ENCODE peak calls at places on chromosomes 6 and 20, in five cellular contexts. R is fibroblast of lung; B is GDM1; V is cerebellum; X is activated CD4-positive, alpha-beta T cell treated with anti-CD3 and anti-CD28 coated beads, Interleukin-2, amount 10 ng/mL, durations not matched to agents 7 days and 5 days. E is an unnamed sample.

GRCh38 chr20:51118985-51119527 is 96.1 kb upstream of the KCNG1 start:
- DNase-seq in R (no peak), B (no peak), V (no peak), X (no peak), E (no peak)

GRCh38 chr20:34232494-34233087 is 8.6 kb upstream of the ASIP start:
- DNase-seq in V (no peak), R (no peak), X (no peak), B (no peak), E (no peak)

GRCh38 chr6:134047673-134048072 is 4.8 kb downstream of the SLC2A12 start:
- DNase-seq in B (no peak), V (peak), R (no peak), X (no peak), E (no peak)

GRCh38 chr6:111724505-111724904 is 118.8 kb upstream of the TRAF3IP2 start:
- DNase-seq in X (peak), B (no peak), R (no peak), V (no peak), E (no peak)

GRCh38 chr6:45584127-45584526 is 206.4 kb upstream of the SUPT3H start:
- DNase-seq in R (no peak), B (no peak), V (no peak), X (no peak), E (no peak)

GRCh38 chr6:135183532-135184440 is 2.7 kb downstream of the MYB start:
- DNase-seq in V (no peak), X (peak), B (peak), R (peak), E (peak)

GRCh38 chr6:14883921-14884320 is 361.9 kb upstream of the JARID2 start:
- DNase-seq in V (no peak), R (peak), B (peak), X (no peak), E (no peak)

GRCh38 chr6:168277274-168277669 is 42.3 kb downstream of the DACT2 start:
- DNase-seq in R (no peak), X (no peak), V (no peak), B (no peak), E (no peak)

GRCh38 chr6:16126056-16126455 is 2.8 kb upstream of the MYLIP start:
- DNase-seq in V (no peak), X (no peak), R (no peak), B (no peak), E (no peak)

GRCh38 chr6:15879372-15880261 is 216.8 kb upstream of the DTNBP1 start:
- DNase-seq in X (peak), R (peak), V (no peak), B (no peak), E (peak)

GRCh38 chr20:18588554-18589043 is 745 bp downstream of the DTD1 start:
- DNase-seq in V (peak), B (no peak), R (no peak), X (no peak), E (peak)

GRCh38 chr6:66949191-66949661 is 1242.2 kb upstream of the EYS start:
- DNase-seq in X (no peak), V (no peak), B (no peak), R (no peak), E (no peak)

GRCh38 chr6:135331002-135331401 is 149.9 kb downstream of the MYB start:
- DNase-seq in R (no peak), X (no peak), V (no peak), B (no peak), E (no peak)

GRCh38 chr6:7256785-7257184 is 56.2 kb downstream of the SSR1 start:
- DNase-seq in R (no peak), V (no peak), B (no peak), X (no peak), E (no peak)

GRCh38 chr20:52191132-52191435 is 495 bp downstream of the ZFP64 start:
- DNase-seq in R (peak), X (no peak), B (no peak), V (no peak), E (no peak)

GRCh38 chr6:157800420-157801237 is 22.4 kb upstream of the SNX9 start:
- DNase-seq in X (peak), V (no peak), B (no peak), R (peak), E (no peak)

GRCh38 chr6:122620902-122621301 is 10.7 kb downstream of the PKIB start:
- DNase-seq in R (peak), B (no peak), X (no peak), V (peak), E (no peak)

GRCh38 chr6:126661646-126662045 is 321.7 kb downstream of the CENPW start:
- DNase-seq in V (no peak), R (peak), X (no peak), B (no peak), E (no peak)

GRCh38 chr6:64170326-64170725 is 534.7 kb downstream of the PHF3 start:
- DNase-seq in R (no peak), X (no peak), V (no peak), B (no peak), E (no peak)

GRCh38 chr20:20665200-20665599 is 47.2 kb downstream of the RALGAPA2 start:
- DNase-seq in R (no peak), X (no peak), B (peak), V (no peak), E (no peak)

GRCh38 chr6:157032923-157033322 is 255.7 kb downstream of the ARID1B start:
- DNase-seq in X (no peak), V (no peak), R (no peak), B (no peak), E (no peak)

GRCh38 chr20:50467618-50468373 is 42.4 kb upstream of the PTPN1 start:
- DNase-seq in B (peak), R (peak), X (peak), V (no peak), E (peak)

GRCh38 chr20:44180814-44181213 is 6.2 kb downstream of the JPH2 start:
- DNase-seq in V (no peak), B (no peak), R (peak), X (no peak), E (no peak)

GRCh38 chr6:130027948-130028347 is 9.6 kb downstream of the L3MBTL3 start:
- DNase-seq in B (peak), X (peak), R (no peak), V (no peak), E (peak)

GRCh38 chr6:52516269-52516668 is 60.6 kb downstream of the TRAM2 start:
- DNase-seq in V (no peak), B (no peak), R (no peak), X (no peak), E (no peak)

GRCh38 chr6:2448826-2449571 is 203.6 kb upstream of the GMDS start:
- DNase-seq in V (peak), B (peak), X (peak), R (peak), E (no peak)

GRCh38 chr6:147900191-147900830 is 391.8 kb downstream of the SAMD5 start:
- DNase-seq in B (no peak), V (no peak), R (no peak), X (no peak), E (no peak)

GRCh38 chr6:44224978-44225330 is 1.6 kb downstream of the SLC29A1 start:
- DNase-seq in V (no peak), X (no peak), B (no peak), R (no peak), E (no peak)

GRCh38 chr6:63392092-63392724 is 72.4 kb upstream of the LGSN start:
- DNase-seq in B (no peak), V (no peak), X (no peak), R (no peak), E (no peak)

GRCh38 chr6:150100745-150101144 is 31.8 kb upstream of the ULBP3 start:
- DNase-seq in V (no peak), R (no peak), B (no peak), X (no peak), E (no peak)

GRCh38 chr6:130307752-130308361 is 58.0 kb upstream of the TMEM200A start:
- DNase-seq in R (peak), B (no peak), X (no peak), V (no peak), E (no peak)

GRCh38 chr20:38935967-38936407 is 9.8 kb downstream of the FAM83D start:
- DNase-seq in B (no peak), R (no peak), X (no peak), V (no peak), E (no peak)

GRCh38 chr20:45987108-45987780 is 15.2 kb upstream of the ZNF335 start:
- DNase-seq in B (peak), X (peak), R (peak), V (peak), E (peak)

GRCh38 chr6:73521351-73522254 is 771 bp upstream of the EEF1A1 start:
- DNase-seq in X (peak), R (peak), B (no peak), V (no peak), E (no peak)

GRCh38 chr6:30883743-30884520 is at the start of gene DDR1:
- DNase-seq in B (no peak), R (peak), V (peak), X (peak), E (peak)